ENCODE peak calls at places on chromosomes 3 and 15, in eight cellular contexts. V is EL; G is stomach; Z is effector CD4-positive, alpha-beta T cell; R is HT-29; H is NCI-H748 treated with DMSO at 0.1 percent for 48 hours; L is adrenal gland; U is GM12865. K is an unnamed sample.

GRCh38 chr15:81752149-81752942 is 293.5 kb downstream of the MEX3B start:
- DNase-seq in L (peak), U (no peak), G (peak), R (peak), H (peak), Z (no peak), V (peak), K (no peak)

GRCh38 chr15:48800245-48800644 is 10.6 kb downstream of the CEP152 start:
- DNase-seq in H (no peak), U (no peak), V (no peak), L (no peak), G (no peak), Z (no peak), R (no peak), K (no peak)

GRCh38 chr3:44865272-44866005 is 3.7 kb downstream of the TMEM42 start:
- DNase-seq in V (no peak), U (no peak), G (no peak), H (peak), R (no peak), Z (no peak), L (no peak), K (no peak)

GRCh38 chr15:83698294-83698693 is 44.4 kb downstream of the ADAMTSL3 start:
- DNase-seq in Z (no peak), U (no peak), H (no peak), G (peak), L (peak), V (peak), R (no peak), K (no peak)

GRCh38 chr3:148707596-148708386 is 10.1 kb downstream of the AGTR1 start:
- DNase-seq in Z (no peak), V (peak), L (no peak), H (no peak), R (no peak), G (no peak), U (no peak), K (no peak)

GRCh38 chr3:170752571-170753155 is 117.3 kb downstream of the RPL22L1 start:
- DNase-seq in R (no peak), V (no peak), U (no peak), H (no peak), L (no peak), Z (no peak), G (no peak), K (no peak)

GRCh38 chr3:181313379-181313778 is 323.8 kb upstream of the DNAJC19 start:
- DNase-seq in U (no peak), Z (no peak), H (peak), V (no peak), R (no peak), G (no peak), L (no peak), K (no peak)

GRCh38 chr3:134150476-134150875 is 100.2 kb downstream of the RYK start:
- DNase-seq in U (no peak), L (peak), G (no peak), R (no peak), V (no peak), H (no peak), Z (no peak), K (no peak)

GRCh38 chr3:72892870-72893269 is 5.0 kb downstream of the GXYLT2 start:
- DNase-seq in Z (no peak), U (peak), H (no peak), R (no peak), L (no peak), G (no peak), V (no peak), K (no peak)

GRCh38 chr3:86948840-86949239 is 42.1 kb downstream of the VGLL3 start:
- DNase-seq in V (peak), U (no peak), R (no peak), Z (no peak), L (no peak), G (no peak), H (no peak), K (no peak)

GRCh38 chr3:71684752-71685151 is 40.5 kb downstream of the EIF4E3 start:
- DNase-seq in R (peak), H (no peak), V (peak), U (no peak), L (peak), G (no peak), Z (no peak), K (no peak)

GRCh38 chr3:149291178-149291577 is 42.3 kb downstream of the TM4SF18 start:
- DNase-seq in R (no peak), H (no peak), V (no peak), G (no peak), Z (no peak), L (no peak), U (peak), K (no peak)

GRCh38 chr3:15636028-15636709 is 34.6 kb downstream of the BTD start:
- DNase-seq in G (no peak), R (no peak), H (no peak), V (peak), U (peak), L (peak), Z (no peak), K (peak)

GRCh38 chr15:26070095-26070532 is 207.0 kb upstream of the ATP10A start:
- DNase-seq in Z (no peak), L (no peak), V (no peak), H (no peak), R (no peak), U (no peak), G (no peak), K (no peak)

GRCh38 chr3:44439499-44440295 is 37.8 kb downstream of the ZNF445 start:
- DNase-seq in R (no peak), V (no peak), Z (peak), H (no peak), G (peak), L (peak), U (peak), K (peak)

GRCh38 chr3:48034000-48034516 is 17.8 kb upstream of the MAP4 start:
- DNase-seq in Z (no peak), G (no peak), V (peak), R (no peak), U (peak), L (no peak), H (no peak), K (peak)

GRCh38 chr3:83523470-83524073 is 1435.2 kb upstream of the CADM2 start:
- DNase-seq in R (peak), Z (no peak), L (peak), G (no peak), V (no peak), H (peak), U (peak), K (no peak)

GRCh38 chr3:145182196-145182911 is 978.6 kb downstream of the PLOD2 start:
- DNase-seq in L (no peak), V (no peak), U (no peak), Z (no peak), H (no peak), R (no peak), G (no peak), K (no peak)